ENCODE peak calls at places on chromosomes 4 and X, in six cellular contexts. R is heart right ventricle, G is fibroblast of lung, O is Karpas-422, N is right lobe of liver, J is aorta. P is an unnamed sample.

GRCh38 chr4:5114911-5115310 is 63.6 kb downstream of the STK32B start:
- DNase-seq in N (no peak), G (peak), O (no peak), J (no peak), R (no peak), P (no peak)

GRCh38 chrX:789096-789495 is 158.5 kb downstream of the SHOX start:
- DNase-seq in R (no peak), J (no peak), N (no peak), O (no peak), G (no peak), P (no peak)

GRCh38 chrX:11757729-11758399 is at the start of gene MSL3:
- DNase-seq in J (peak), O (peak), N (peak), G (peak), R (peak), P (peak)

GRCh38 chr4:108166038-108166437 is 2.7 kb downstream of the LEF1 start:
- DNase-seq in R (no peak), O (no peak), J (no peak), N (no peak), G (no peak), P (no peak)

GRCh38 chr4:83356899-83357661 is 22.4 kb upstream of the HPSE start:
- DNase-seq in G (peak), R (no peak), N (no peak), O (no peak), J (no peak), P (no peak)

GRCh38 chr4:29553842-29554241 is 1166.3 kb upstream of the PCDH7 start:
- DNase-seq in J (no peak), R (no peak), O (no peak), G (peak), N (no peak), P (no peak)

GRCh38 chr4:180081072-180081471 is 2162.1 kb upstream of the TENM3 start:
- DNase-seq in R (no peak), O (no peak), G (no peak), J (no peak), N (no peak), P (no peak)

GRCh38 chrX:101057095-101057714 is 5.3 kb upstream of the TRMT2B start:
- DNase-seq in O (peak), G (peak), J (no peak), N (no peak), R (no peak), P (no peak)

GRCh38 chrX:42823443-42823842 is 45.5 kb upstream of the PPP1R2C start:
- DNase-seq in R (no peak), O (no peak), G (no peak), N (no peak), J (no peak), P (no peak)

GRCh38 chrX:38916801-38917200 is 115.5 kb downstream of the MID1IP1 start:
- DNase-seq in O (no peak), R (no peak), J (no peak), N (no peak), G (no peak), P (no peak)
- H3K27ac ChIP-seq in O (no peak), R (peak), J (no peak), N (no peak), G (no peak), P (no peak)

GRCh38 chr4:150501019-150501727 is 80.8 kb upstream of the MAB21L2 start:
- DNase-seq in O (no peak), G (peak), N (no peak), R (no peak), J (no peak), P (no peak)
- H3K27ac ChIP-seq in O (no peak), G (no peak), N (no peak), R (no peak), J (no peak), P (no peak)

GRCh38 chrX:49101629-49101984 is 21.9 kb upstream of the WDR45 start:
- DNase-seq in R (no peak), O (peak), J (no peak), G (no peak), N (no peak), P (no peak)
- H3K27ac ChIP-seq in R (peak), O (no peak), J (no peak), G (peak), N (peak), P (peak)

DNA sequence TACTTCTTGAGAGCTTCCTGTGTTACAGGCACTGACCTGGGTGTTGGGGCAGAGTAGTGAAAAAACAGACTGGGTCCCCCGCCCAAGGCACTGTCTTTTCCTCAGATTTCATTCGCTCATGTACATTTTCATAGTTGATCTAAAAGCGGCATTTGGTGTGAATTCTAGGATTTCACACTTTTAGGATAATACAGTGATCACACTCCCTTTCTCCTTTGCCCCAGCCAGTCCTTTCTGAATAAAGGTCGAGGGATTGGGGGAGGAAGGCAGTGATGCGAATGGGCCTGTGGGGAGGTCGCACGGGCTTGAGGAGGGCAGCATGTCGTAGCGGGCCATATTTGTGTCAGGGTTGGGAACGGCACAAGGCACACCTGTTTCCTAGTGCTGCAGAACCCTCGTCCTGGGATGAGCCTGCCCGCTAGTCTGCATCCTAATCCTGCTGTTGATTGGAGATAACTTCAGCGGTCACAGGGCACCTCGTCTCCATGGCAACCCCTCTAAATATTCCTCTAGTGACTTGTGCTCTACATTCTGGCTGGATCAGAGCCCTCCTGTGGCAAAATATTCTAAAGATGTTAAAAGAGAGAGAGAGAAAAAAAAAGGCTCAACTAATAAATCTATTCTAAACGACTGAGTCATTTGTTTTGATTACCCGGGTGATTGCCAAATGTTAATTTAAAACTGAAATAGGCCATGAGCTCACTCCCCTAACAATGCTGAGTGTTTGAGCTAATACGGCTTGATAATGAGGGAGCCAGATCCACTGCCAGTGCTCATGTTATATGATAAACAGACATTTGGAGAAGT is 21.8 kb downstream of the FHL1 start:
- DNase-seq in N (peak), O (no peak), J (peak), G (peak), R (peak), P (no peak)
- H3K27ac ChIP-seq in N (no peak), O (no peak), J (peak), G (peak), R (peak), P (no peak)

GRCh38 chr4:151315212-151315886 is 10.1 kb downstream of the SH3D19 start:
- DNase-seq in O (no peak), J (no peak), G (peak), N (no peak), R (no peak), P (no peak)
- H3K27ac ChIP-seq in O (no peak), J (no peak), G (no peak), N (no peak), R (peak), P (no peak)

GRCh38 chr4:20251796-20252655 is at the start of gene SLIT2:
- DNase-seq in N (peak), G (peak), J (peak), R (peak), O (no peak), P (no peak)

GRCh38 chr4:20253272-20253798 is 1.6 kb downstream of the SLIT2 start:
- DNase-seq in N (no peak), G (peak), R (peak), O (no peak), J (peak), P (no peak)

GRCh38 chr4:20249333-20249732 is 2.4 kb upstream of the SLIT2 start:
- DNase-seq in G (peak), J (no peak), R (no peak), N (no peak), O (peak), P (no peak)

GRCh38 chr4:20252656-20253271 is 1.1 kb downstream of the SLIT2 start:
- DNase-seq in G (peak), N (peak), R (peak), O (no peak), J (peak), P (no peak)

DNA sequence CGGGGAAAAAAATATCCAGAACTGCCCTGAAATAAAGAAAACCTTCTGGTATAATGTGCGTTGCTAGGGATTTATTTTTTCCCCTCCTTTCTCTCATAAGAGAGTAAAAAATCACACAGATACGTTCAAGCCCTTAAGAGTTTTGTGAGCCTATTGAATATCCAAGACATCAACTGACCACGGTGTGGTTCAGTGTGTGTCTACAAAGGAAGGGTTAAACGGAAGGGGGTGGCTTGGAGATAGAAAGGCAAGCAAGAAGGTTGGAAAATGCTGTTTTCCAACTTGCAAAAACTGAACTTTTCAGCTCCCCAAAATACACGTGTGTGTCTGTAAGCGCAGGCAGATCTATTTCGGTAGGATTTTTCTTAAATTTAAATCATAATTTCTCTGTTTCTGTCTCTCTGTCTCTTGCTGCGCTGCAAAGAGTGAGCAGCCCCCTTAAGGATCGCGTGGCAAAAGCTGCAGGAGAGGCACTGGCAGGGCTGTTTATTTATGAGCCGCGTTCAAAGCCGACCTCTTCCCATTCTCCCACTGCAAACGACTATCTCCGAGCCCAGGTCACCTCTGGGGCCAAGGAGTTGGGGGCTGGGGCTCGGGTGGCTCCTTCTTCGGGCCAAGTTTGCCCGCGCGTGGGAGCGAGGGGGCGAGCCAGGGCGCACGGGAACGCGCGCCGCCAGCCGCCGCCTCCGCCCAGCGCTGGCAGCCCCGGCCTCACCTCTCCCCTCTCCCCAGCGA is 477 bp upstream of the SLIT2 start:
- DNase-seq in N (no peak), G (no peak), R (no peak), O (no peak), J (no peak), P (no peak)
- H3K27ac ChIP-seq in N (no peak), G (no peak), R (peak), O (no peak), J (no peak), P (no peak)

P was measured in substantia nigra.